ENCODE peak calls at places on chromosomes 7 and 10, in six cellular contexts. One of them, this sample, is unnamed.
A peak's percentile ranks its signal among the peaks of the same experiment; 100 is the strongest.

GRCh38 chr10:79237801-79238520 is 109.3 kb upstream of the PPIF start:
- DNase-seq in HepG2: no peak
- DNase-seq in K562: no peak
- DNase-seq in SK-N-SH: peak; percentile 52
- DNase-seq in H1: no peak
- DNase-seq in HCT116: no peak
- DNase-seq in this sample: no peak

GRCh38 chr7:144454-144826 is 47.9 kb upstream of the FAM20C start:
- DNase-seq in SK-N-SH: no peak
- DNase-seq in H1: no peak
- DNase-seq in HepG2: no peak
- DNase-seq in K562: no peak
- DNase-seq in HCT116: no peak
- DNase-seq in this sample: no peak

GRCh38 chr7:64599341-64599740 is 36.5 kb upstream of the ZNF680 start:
- DNase-seq in H1: no peak
- DNase-seq in HepG2: peak; percentile 44
- DNase-seq in HCT116: no peak
- DNase-seq in K562: no peak
- DNase-seq in SK-N-SH: no peak
- DNase-seq in this sample: no peak

GRCh38 chr7:113154128-113154527 is 35.8 kb upstream of the SMIM30 start:
- DNase-seq in K562: no peak
- DNase-seq in HepG2: no peak
- DNase-seq in SK-N-SH: no peak
- DNase-seq in HCT116: no peak
- DNase-seq in H1: no peak
- DNase-seq in this sample: no peak

GRCh38 chr10:75229961-75230360 is 5.8 kb downstream of the COMTD1 start:
- DNase-seq in K562: no peak
- DNase-seq in H1: no peak
- DNase-seq in SK-N-SH: no peak
- DNase-seq in HCT116: no peak
- DNase-seq in HepG2: no peak
- DNase-seq in this sample: no peak

GRCh38 chr7:158228986-158229385 is 358.6 kb downstream of the PTPRN2 start:
- DNase-seq in HCT116: peak; percentile 13
- DNase-seq in K562: peak; percentile 10
- DNase-seq in SK-N-SH: no peak
- DNase-seq in H1: no peak
- DNase-seq in HepG2: peak; percentile 31
- DNase-seq in this sample: no peak

GRCh38 chr10:31706921-31707571 is 221.6 kb downstream of the ARHGAP12 start:
- DNase-seq in K562: no peak
- DNase-seq in HepG2: no peak
- DNase-seq in SK-N-SH: no peak
- DNase-seq in HCT116: no peak
- DNase-seq in H1: no peak
- DNase-seq in this sample: no peak

GRCh38 chr10:72423426-72423825 is 68.7 kb upstream of the DNAJB12 start:
- DNase-seq in SK-N-SH: no peak
- DNase-seq in K562: no peak
- DNase-seq in H1: no peak
- DNase-seq in HepG2: no peak
- DNase-seq in HCT116: no peak
- DNase-seq in this sample: no peak

GRCh38 chr7:28754027-28754426 is 204.1 kb downstream of the TRIL start:
- DNase-seq in K562: no peak
- DNase-seq in HCT116: no peak
- DNase-seq in H1: no peak
- DNase-seq in HepG2: no peak
- DNase-seq in SK-N-SH: no peak
- DNase-seq in this sample: no peak

GRCh38 chr7:28180364-28181147 is at the start of gene JAZF1:
- DNase-seq in SK-N-SH: peak; percentile 93
- DNase-seq in HCT116: no peak
- DNase-seq in HepG2: no peak
- DNase-seq in K562: peak; percentile 37
- DNase-seq in H1: peak; percentile 81
- DNase-seq in this sample: no peak

GRCh38 chr10:101241840-101242707 is 12.8 kb upstream of the LBX1 start:
- DNase-seq in H1: no peak
- DNase-seq in HepG2: no peak
- DNase-seq in SK-N-SH: no peak
- DNase-seq in HCT116: no peak
- DNase-seq in K562: no peak
- DNase-seq in this sample: no peak

GRCh38 chr7:47356261-47356660 is 225.7 kb downstream of the TNS3 start:
- DNase-seq in H1: no peak
- DNase-seq in K562: no peak
- DNase-seq in HCT116: no peak
- DNase-seq in SK-N-SH: no peak
- DNase-seq in HepG2: no peak
- DNase-seq in this sample: no peak

GRCh38 chr7:2487586-2488271 is 11.5 kb upstream of the GRIFIN start:
- DNase-seq in SK-N-SH: no peak
- DNase-seq in H1: no peak
- DNase-seq in K562: no peak
- DNase-seq in HepG2: no peak
- DNase-seq in HCT116: no peak
- DNase-seq in this sample: no peak

GRCh38 chr10:123606955-123607354 is 59.2 kb upstream of the GPR26 start:
- DNase-seq in HepG2: no peak
- DNase-seq in H1: no peak
- DNase-seq in HCT116: no peak
- DNase-seq in SK-N-SH: no peak
- DNase-seq in K562: no peak
- DNase-seq in this sample: no peak

GRCh38 chr7:81626008-81626407 is 143.8 kb downstream of the HGF start:
- DNase-seq in SK-N-SH: no peak
- DNase-seq in HCT116: no peak
- DNase-seq in HepG2: no peak
- DNase-seq in K562: no peak
- DNase-seq in H1: no peak
- DNase-seq in this sample: no peak

GRCh38 chr10:76885815-76886214 is 751.8 kb downstream of the KCNMA1 start:
- DNase-seq in SK-N-SH: no peak
- DNase-seq in K562: no peak
- DNase-seq in HCT116: no peak
- DNase-seq in HepG2: no peak
- DNase-seq in H1: no peak
- DNase-seq in this sample: no peak

GRCh38 chr10:104657458-104657857 is 16.4 kb downstream of the SORCS3 start:
- DNase-seq in H1: no peak
- DNase-seq in SK-N-SH: no peak
- DNase-seq in K562: no peak
- DNase-seq in HCT116: no peak
- DNase-seq in HepG2: no peak
- DNase-seq in this sample: no peak

GRCh38 chr7:5525271-5526189 is 101.9 kb upstream of the TNRC18 start:
- DNase-seq in SK-N-SH: peak; percentile 41
- DNase-seq in HepG2: peak; percentile 39
- DNase-seq in HCT116: peak; percentile 40
- DNase-seq in H1: no peak
- DNase-seq in K562: peak; percentile 52
- DNase-seq in this sample: peak; percentile 63

GRCh38 chr7:7185382-7185989 is 3.1 kb downstream of the C1GALT1 start:
- DNase-seq in K562: no peak
- DNase-seq in HepG2: no peak
- DNase-seq in H1: no peak
- DNase-seq in SK-N-SH: no peak
- DNase-seq in HCT116: no peak
- DNase-seq in this sample: no peak

GRCh38 chr7:109479388-109479787 is 909.7 kb downstream of the DNAJB9 start:
- DNase-seq in HepG2: no peak
- DNase-seq in K562: no peak
- DNase-seq in H1: no peak
- DNase-seq in SK-N-SH: peak; percentile 5
- DNase-seq in HCT116: no peak
- DNase-seq in this sample: no peak

GRCh38 chr10:111093741-111094380 is 17.0 kb downstream of the ADRA2A start:
- DNase-seq in SK-N-SH: no peak
- DNase-seq in H1: no peak
- DNase-seq in HepG2: no peak
- DNase-seq in K562: no peak
- DNase-seq in HCT116: no peak
- DNase-seq in this sample: no peak

GRCh38 chr7:34567906-34568305 is 90.1 kb upstream of the NPSR1 start:
- DNase-seq in H1: no peak
- DNase-seq in HCT116: no peak
- DNase-seq in SK-N-SH: no peak
- DNase-seq in K562: no peak
- DNase-seq in HepG2: no peak
- DNase-seq in this sample: no peak

GRCh38 chr10:2978111-2978510 is 89.2 kb upstream of the PFKP start:
- DNase-seq in SK-N-SH: peak; percentile 64
- DNase-seq in HCT116: peak; percentile 55
- DNase-seq in K562: peak; percentile 30
- DNase-seq in H1: no peak
- DNase-seq in HepG2: peak; percentile 56
- DNase-seq in this sample: peak; percentile 32

GRCh38 chr7:116403265-116403664 is 96.3 kb upstream of the CAV2 start:
- DNase-seq in HepG2: no peak
- DNase-seq in HCT116: no peak
- DNase-seq in K562: no peak
- DNase-seq in H1: no peak
- DNase-seq in SK-N-SH: no peak
- DNase-seq in this sample: no peak

GRCh38 chr7:116407165-116407564 is 92.4 kb upstream of the CAV2 start:
- DNase-seq in HepG2: no peak
- DNase-seq in H1: no peak
- DNase-seq in HCT116: no peak
- DNase-seq in SK-N-SH: no peak
- DNase-seq in K562: no peak
- DNase-seq in this sample: no peak

GRCh38 chr7:116405810-116406209 is 93.7 kb upstream of the CAV2 start:
- DNase-seq in SK-N-SH: no peak
- DNase-seq in K562: no peak
- DNase-seq in H1: no peak
- DNase-seq in HCT116: no peak
- DNase-seq in HepG2: no peak
- DNase-seq in this sample: no peak

GRCh38 chr7:116401711-116402110 is 97.8 kb upstream of the CAV2 start:
- DNase-seq in H1: no peak
- DNase-seq in K562: no peak
- DNase-seq in HCT116: no peak
- DNase-seq in SK-N-SH: no peak
- DNase-seq in HepG2: no peak
- DNase-seq in this sample: no peak

GRCh38 chr7:116404389-116404788 is 95.1 kb upstream of the CAV2 start:
- DNase-seq in HCT116: no peak
- DNase-seq in HepG2: no peak
- DNase-seq in K562: no peak
- DNase-seq in SK-N-SH: no peak
- DNase-seq in H1: no peak
- DNase-seq in this sample: no peak
- H2AFZ ChIP-seq in HCT116: no peak overlapping the region
- H2AFZ ChIP-seq in HepG2: no peak overlapping the region
- H2AFZ ChIP-seq in K562: no peak overlapping the region
- H2AFZ ChIP-seq in SK-N-SH: no peak overlapping the region
- H2AFZ ChIP-seq in H1: no peak overlapping the region
- H2AFZ ChIP-seq in this sample: no peak overlapping the region

GRCh38 chr10:62916157-62916603 is 100.0 kb upstream of the EGR2 start:
- DNase-seq in HCT116: no peak
- DNase-seq in HepG2: no peak
- DNase-seq in K562: no peak
- DNase-seq in SK-N-SH: no peak
- DNase-seq in H1: no peak
- DNase-seq in this sample: no peak
- TF ChIP-seq YY1 in HCT116: no peak
- TF ChIP-seq YY1 in HepG2: no peak
- TF ChIP-seq YY1 in K562: no peak
- TF ChIP-seq YY1 in SK-N-SH: no peak
- TF ChIP-seq YY1 in H1: no peak
- TF ChIP-seq YY1 in this sample: no peak

DNA sequence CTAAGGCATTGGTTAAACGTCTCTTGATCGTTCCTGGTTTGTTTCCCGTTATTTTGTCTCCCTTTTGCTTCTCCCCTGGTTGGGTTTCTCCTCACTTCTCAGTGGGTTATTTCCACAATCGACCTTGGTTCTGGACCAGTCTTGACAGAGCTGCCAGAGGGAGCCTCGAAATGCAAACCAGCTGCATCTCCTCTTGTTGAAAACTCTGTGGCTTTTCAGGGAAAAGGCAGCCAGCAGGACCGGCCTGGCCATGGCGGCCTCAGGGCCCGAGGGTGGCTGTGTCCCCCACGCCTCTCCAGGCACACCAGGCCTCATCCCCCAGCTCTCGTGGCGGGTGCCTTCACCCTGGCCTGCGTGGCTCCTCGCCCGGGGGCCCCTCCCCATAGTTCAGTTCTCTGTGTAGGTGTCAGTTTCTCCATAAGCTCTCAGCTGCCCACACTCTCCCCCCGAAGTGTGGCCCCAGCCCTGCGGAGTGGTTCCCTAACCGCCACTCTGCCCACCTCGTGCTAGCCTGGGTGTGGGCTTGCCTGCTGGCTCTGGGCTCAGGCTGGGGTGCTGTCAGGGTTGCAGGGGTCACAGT is 63.5 kb downstream of the MGMT start:
- DNase-seq in K562: no peak
- DNase-seq in HepG2: no peak
- DNase-seq in SK-N-SH: no peak
- DNase-seq in H1: no peak
- DNase-seq in HCT116: no peak
- DNase-seq in this sample: no peak
- H2AFZ ChIP-seq in K562: no peak overlapping the region
- H2AFZ ChIP-seq in HepG2: no peak overlapping the region
- H2AFZ ChIP-seq in SK-N-SH: no peak overlapping the region
- H2AFZ ChIP-seq in H1: no peak overlapping the region
- H2AFZ ChIP-seq in HCT116: no peak overlapping the region
- H2AFZ ChIP-seq in this sample: no peak overlapping the region

DNA sequence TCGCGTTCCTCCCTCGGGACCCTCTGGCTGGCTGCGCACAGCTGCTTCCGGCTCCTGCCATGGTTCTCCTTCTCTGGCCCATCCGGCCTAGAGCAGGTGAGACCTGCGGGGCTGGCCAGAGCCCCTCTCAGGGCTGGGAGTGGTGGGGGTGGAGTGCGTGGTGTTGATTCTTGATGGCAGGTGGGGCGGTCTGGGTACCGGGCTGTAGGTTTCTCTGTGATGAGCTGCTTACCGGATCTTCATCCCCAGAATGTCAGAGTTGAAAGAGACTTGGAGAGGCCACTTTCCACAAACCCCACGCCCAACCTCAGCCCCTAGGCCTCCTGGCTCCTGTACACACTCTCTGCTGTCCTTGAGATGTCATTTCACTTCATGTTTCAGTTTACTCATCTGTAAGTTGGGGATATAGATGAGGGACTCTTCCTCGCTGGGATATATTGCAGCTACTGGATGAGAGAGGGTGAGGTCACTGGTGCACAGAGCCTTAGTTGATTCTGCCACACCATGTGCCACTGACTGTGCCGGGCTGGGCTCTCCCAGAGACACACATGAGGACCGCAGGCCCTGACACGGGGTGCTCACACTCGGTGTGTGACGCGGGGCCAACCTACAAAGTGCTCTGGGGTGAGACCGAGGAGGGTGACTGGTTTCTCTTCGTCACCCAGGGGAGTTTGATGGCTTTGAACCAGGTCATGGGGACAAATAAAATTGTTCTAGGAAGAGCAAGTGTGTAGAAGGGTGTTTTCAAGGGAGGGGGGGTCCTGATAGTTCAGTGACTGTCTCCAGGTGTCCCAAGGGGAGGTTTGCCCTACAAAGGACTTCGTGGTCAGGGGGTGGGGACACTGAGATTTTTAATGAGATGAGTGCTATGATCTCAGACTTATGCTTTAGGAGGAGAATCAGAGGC is 29.5 kb downstream of the ZNF775 start:
- DNase-seq in HepG2: no peak
- DNase-seq in K562: no peak
- DNase-seq in H1: no peak
- DNase-seq in SK-N-SH: no peak
- DNase-seq in HCT116: no peak
- DNase-seq in this sample: no peak
- TF ChIP-seq YY1 in HepG2: no peak
- TF ChIP-seq YY1 in K562: no peak
- TF ChIP-seq YY1 in H1: no peak
- TF ChIP-seq YY1 in SK-N-SH: no peak
- TF ChIP-seq YY1 in HCT116: no peak
- TF ChIP-seq YY1 in this sample: no peak